ENCODE peak calls at places on chromosomes 5 and 9, in six cellular contexts. S is A549, G is choroid plexus epithelial cell, P is cardiac fibroblast, Z is SK-N-SH, C is lower leg skin. N is an unnamed sample.

GRCh38 chr9:128244443-128245226 is 31.2 kb downstream of the GOLGA2 start:
- DNase-seq in Z (peak; percentile 96), P (peak; percentile 80), S (no peak), C (peak; percentile 98), G (peak; percentile 82), N (no peak)

GRCh38 chr5:171630047-171630669 is 155.5 kb upstream of the SMIM23 start:
- DNase-seq in P (peak; percentile 58), G (peak; percentile 65), S (peak; percentile 71), Z (peak; percentile 91), C (peak; percentile 86), N (peak; percentile 66)

GRCh38 chr5:157864067-157864466 is 5.1 kb upstream of the CLINT1 start:
- DNase-seq in C (peak; percentile 23), P (no peak), Z (no peak), S (no peak), G (no peak), N (no peak)

GRCh38 chr9:96203867-96204412 is 98.0 kb downstream of the HSD17B3 start:
- DNase-seq in G (no peak), S (no peak), Z (peak; percentile 89), C (peak; percentile 91), P (no peak), N (no peak)

GRCh38 chr5:33565304-33565703 is 124.5 kb downstream of the TARS1 start:
- DNase-seq in Z (no peak), P (no peak), G (no peak), S (no peak), C (no peak), N (no peak)

GRCh38 chr9:136175745-136176290 is 29.1 kb downstream of the LHX3 start:
- DNase-seq in S (no peak), G (no peak), P (no peak), C (no peak), Z (no peak), N (no peak)

GRCh38 chr9:112764344-112764743 is 13.8 kb downstream of the SNX30 start:
- DNase-seq in Z (no peak), C (peak; percentile 20), G (no peak), S (no peak), P (peak; percentile 69), N (peak; percentile 16)

GRCh38 chr9:35757527-35758275 is 3.6 kb upstream of the MSMP start:
- DNase-seq in Z (peak; percentile 72), S (peak; percentile 74), G (no peak), C (no peak), P (no peak), N (no peak)

GRCh38 chr9:114172981-114173833 is 17.9 kb downstream of the COL27A1 start:
- DNase-seq in C (no peak), G (peak; percentile 14), P (no peak), Z (no peak), S (no peak), N (peak; percentile 80)

GRCh38 chr9:109299901-109300300 is 21.0 kb downstream of the EPB41L4B start:
- DNase-seq in C (no peak), G (no peak), S (no peak), Z (no peak), P (no peak), N (no peak)

GRCh38 chr9:122406264-122406890 is 35.6 kb downstream of the PTGS1 start:
- DNase-seq in P (no peak), C (no peak), G (no peak), Z (peak; percentile 54), S (peak; percentile 19), N (no peak)

GRCh38 chr5:71587709-71588532 is 781 bp downstream of the MCCC2 start:
- DNase-seq in Z (peak; percentile 21), G (no peak), C (no peak), P (no peak), S (peak; percentile 7), N (peak; percentile 13)

GRCh38 chr9:106969696-106970095 is 106.7 kb downstream of the ZNF462 start:
- DNase-seq in S (no peak), P (no peak), G (no peak), C (no peak), Z (no peak), N (no peak)

GRCh38 chr5:220008-220407 is 1.9 kb downstream of the SDHA start:
- DNase-seq in Z (no peak), G (no peak), C (no peak), S (no peak), P (peak; percentile 12), N (no peak)

GRCh38 chr5:310516-310915 is 11.0 kb upstream of the AHRR start:
- DNase-seq in G (no peak), Z (no peak), C (no peak), P (no peak), S (no peak), N (no peak)

GRCh38 chr9:136584401-136585328 is 38.8 kb upstream of the NOTCH1 start:
- DNase-seq in Z (no peak), C (no peak), S (no peak), P (no peak), G (no peak), N (no peak)

GRCh38 chr5:160539431-160539830 is 117.8 kb downstream of the PTTG1 start:
- DNase-seq in G (no peak), Z (no peak), C (no peak), P (no peak), S (no peak), N (peak; percentile 67)

GRCh38 chr9:33946779-33947535 is 101.7 kb downstream of the UBAP2 start:
- DNase-seq in S (peak; percentile 69), P (peak; percentile 98), C (no peak), G (peak; percentile 96), Z (no peak), N (peak; percentile 76)

GRCh38 chr9:118331622-118332045 is 627.4 kb downstream of the TLR4 start:
- DNase-seq in S (peak; percentile 89), G (peak; percentile 59), C (no peak), P (peak; percentile 79), Z (no peak), N (peak; percentile 51)

GRCh38 chr9:91163441-91163772 is 198.3 kb downstream of the AUH start:
- DNase-seq in G (no peak), C (peak; percentile 68), P (no peak), S (no peak), Z (no peak), N (no peak)

GRCh38 chr5:151075698-151076331 is 5.0 kb downstream of the TNIP1 start:
- DNase-seq in C (no peak), Z (no peak), P (peak; percentile 71), S (peak; percentile 44), G (no peak), N (peak; percentile 89)

GRCh38 chr5:10331341-10331796 is 22.1 kb upstream of the MARCHF6 start:
- DNase-seq in P (peak; percentile 63), Z (no peak), G (peak; percentile 95), S (peak; percentile 56), C (peak; percentile 83), N (no peak)

GRCh38 chr9:97480749-97481148 is 20.7 kb upstream of the TMOD1 start:
- DNase-seq in G (no peak), P (no peak), C (no peak), S (no peak), Z (peak; percentile 58), N (no peak)

GRCh38 chr5:14200312-14200990 is 57.3 kb downstream of the TRIO start:
- DNase-seq in G (no peak), Z (no peak), S (no peak), P (no peak), C (no peak), N (no peak)

GRCh38 chr9:134501266-134502181 is 140.1 kb upstream of the COL5A1 start:
- DNase-seq in Z (peak; percentile 44), G (no peak), P (no peak), C (peak; percentile 76), S (no peak), N (no peak)

GRCh38 chr9:108885643-108886348 is 23.7 kb downstream of the ACTL7A start:
- DNase-seq in G (peak; percentile 93), Z (no peak), C (no peak), P (peak; percentile 94), S (peak; percentile 71), N (peak; percentile 91)

GRCh38 chr5:159975462-159976019 is 33.4 kb upstream of the TTC1 start:
- DNase-seq in S (peak; percentile 52), C (no peak), P (peak; percentile 95), G (peak; percentile 97), Z (peak; percentile 36), N (peak; percentile 44)

GRCh38 chr9:91843623-91844111 is 106.4 kb downstream of the ROR2 start:
- DNase-seq in C (peak; percentile 85), S (no peak), P (no peak), G (peak; percentile 74), Z (peak; percentile 76), N (no peak)

GRCh38 chr5:58950224-58950623 is 367.3 kb downstream of the RAB3C start:
- DNase-seq in C (no peak), P (no peak), S (no peak), Z (no peak), G (no peak), N (no peak)

GRCh38 chr5:143050183-143050582 is 280.0 kb downstream of the ARHGAP26 start:
- DNase-seq in S (no peak), G (no peak), P (no peak), C (no peak), Z (no peak), N (no peak)

GRCh38 chr5:143051244-143052058 is 281.3 kb downstream of the ARHGAP26 start:
- DNase-seq in C (no peak), G (peak; percentile 95), P (peak; percentile 87), S (no peak), Z (no peak), N (peak; percentile 80)

GRCh38 chr5:143045062-143045461 is 274.9 kb downstream of the ARHGAP26 start:
- DNase-seq in P (no peak), G (no peak), Z (no peak), S (no peak), C (no peak), N (no peak)

GRCh38 chr5:143044265-143044664 is 274.1 kb downstream of the ARHGAP26 start:
- DNase-seq in C (no peak), S (no peak), Z (no peak), G (no peak), P (no peak), N (no peak)

GRCh38 chr5:143047091-143047490 is 276.9 kb downstream of the ARHGAP26 start:
- DNase-seq in Z (no peak), C (no peak), S (no peak), P (no peak), G (no peak), N (no peak)
- TF ChIP-seq CTCF in Z (no peak), C (no peak), S (no peak), P (no peak), G (no peak), N (no peak)

GRCh38 chr5:90777959-90778358 is 219.4 kb downstream of the ADGRV1 start:
- DNase-seq in S (no peak), Z (no peak), G (no peak), P (no peak), C (no peak), N (no peak)
- H3K4me3 ChIP-seq in S (no peak overlapping the region), Z (no peak overlapping the region), G (no peak overlapping the region), P (no peak overlapping the region), C (no peak overlapping the region), N (no peak overlapping the region)

GRCh38 chr5:66851306-66851705 is 255.1 kb downstream of the MAST4 start:
- DNase-seq in S (no peak), Z (no peak), G (no peak), P (peak; percentile 46), C (no peak), N (peak; percentile 60)
- TF ChIP-seq CTCF in S (no peak), Z (no peak), G (no peak), P (no peak), C (no peak), N (no peak)

DNA sequence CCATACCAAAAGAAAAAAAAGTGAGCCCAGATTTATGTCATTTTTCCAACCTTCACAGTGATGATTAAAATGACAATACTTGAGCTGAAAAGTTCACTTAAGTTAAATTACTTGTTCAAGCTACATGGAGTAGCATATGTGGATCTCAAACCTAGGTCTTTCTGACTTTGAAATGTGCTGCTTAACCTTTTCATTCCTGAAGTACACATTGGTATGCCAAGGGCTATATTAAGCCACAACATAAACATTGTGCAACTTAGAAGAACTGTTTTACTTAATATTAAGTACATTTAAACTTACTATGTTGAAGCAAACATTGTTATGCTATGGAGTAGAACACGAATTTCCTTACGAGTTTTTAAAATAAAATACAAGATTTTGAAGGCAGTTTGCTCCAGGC is 105.0 kb downstream of the GIN1 start:
- DNase-seq in G (peak; percentile 92), S (no peak), Z (no peak), P (peak; percentile 52), C (no peak), N (no peak)
- H3K4me3 ChIP-seq in G (no peak overlapping the region), S (no peak overlapping the region), Z (no peak overlapping the region), P (no peak overlapping the region), C (no peak overlapping the region), N (no peak overlapping the region)